ENCODE peak calls at places on chromosomes 1 and 21, in ten cellular contexts. One of them, this sample, is unnamed.

GRCh38 chr1:119935373-119935772 is 39.1 kb upstream of the ADAM30 start:
- DNase-seq in brain microvascular endothelial cell: no peak
- DNase-seq in uterus: no peak
- DNase-seq in esophagus squamous epithelium: no peak
- DNase-seq in HFFc6: no peak
- DNase-seq in tibial nerve: no peak
- DNase-seq in gastrocnemius medialis: no peak
- DNase-seq in neural crest cell: no peak
- DNase-seq in endothelial cell: no peak
- DNase-seq in breast epithelium: no peak
- DNase-seq in this sample: no peak

GRCh38 chr1:226520640-226521355 is 27.8 kb upstream of the STUM start:
- DNase-seq in esophagus squamous epithelium: no peak
- DNase-seq in HFFc6: no peak
- DNase-seq in brain microvascular endothelial cell: no peak
- DNase-seq in endothelial cell: no peak
- DNase-seq in neural crest cell: no peak
- DNase-seq in tibial nerve: no peak
- DNase-seq in uterus: no peak
- DNase-seq in breast epithelium: no peak
- DNase-seq in gastrocnemius medialis: no peak
- DNase-seq in this sample: no peak

GRCh38 chr1:27522860-27523665 is 33.1 kb upstream of the WASF2 start:
- DNase-seq in neural crest cell: peak
- DNase-seq in endothelial cell: peak
- DNase-seq in esophagus squamous epithelium: no peak
- DNase-seq in HFFc6: no peak
- DNase-seq in brain microvascular endothelial cell: no peak
- DNase-seq in tibial nerve: no peak
- DNase-seq in gastrocnemius medialis: no peak
- DNase-seq in breast epithelium: no peak
- DNase-seq in uterus: peak
- DNase-seq in this sample: peak

GRCh38 chr1:37901191-37901892 is 42.0 kb upstream of the MTF1 start:
- DNase-seq in HFFc6: no peak
- DNase-seq in gastrocnemius medialis: no peak
- DNase-seq in uterus: no peak
- DNase-seq in breast epithelium: no peak
- DNase-seq in brain microvascular endothelial cell: no peak
- DNase-seq in neural crest cell: no peak
- DNase-seq in tibial nerve: no peak
- DNase-seq in esophagus squamous epithelium: no peak
- DNase-seq in endothelial cell: no peak
- DNase-seq in this sample: no peak

GRCh38 chr21:28338906-28339305 is 653.8 kb downstream of the LTN1 start:
- DNase-seq in breast epithelium: no peak
- DNase-seq in tibial nerve: no peak
- DNase-seq in neural crest cell: no peak
- DNase-seq in brain microvascular endothelial cell: no peak
- DNase-seq in gastrocnemius medialis: no peak
- DNase-seq in endothelial cell: no peak
- DNase-seq in esophagus squamous epithelium: no peak
- DNase-seq in HFFc6: no peak
- DNase-seq in uterus: no peak
- DNase-seq in this sample: no peak

GRCh38 chr1:238677567-238677966 is 708.8 kb upstream of the CHRM3 start:
- DNase-seq in endothelial cell: no peak
- DNase-seq in esophagus squamous epithelium: no peak
- DNase-seq in brain microvascular endothelial cell: peak
- DNase-seq in HFFc6: peak
- DNase-seq in neural crest cell: no peak
- DNase-seq in uterus: no peak
- DNase-seq in gastrocnemius medialis: no peak
- DNase-seq in tibial nerve: no peak
- DNase-seq in breast epithelium: no peak
- DNase-seq in this sample: no peak

GRCh38 chr1:95655321-95656020 is 421.5 kb downstream of the RWDD3 start:
- DNase-seq in esophagus squamous epithelium: no peak
- DNase-seq in endothelial cell: no peak
- DNase-seq in HFFc6: no peak
- DNase-seq in uterus: no peak
- DNase-seq in breast epithelium: no peak
- DNase-seq in tibial nerve: no peak
- DNase-seq in brain microvascular endothelial cell: no peak
- DNase-seq in gastrocnemius medialis: no peak
- DNase-seq in neural crest cell: no peak
- DNase-seq in this sample: no peak

GRCh38 chr1:68464891-68465290 is 15.1 kb upstream of the RPE65 start:
- DNase-seq in gastrocnemius medialis: no peak
- DNase-seq in tibial nerve: no peak
- DNase-seq in breast epithelium: no peak
- DNase-seq in brain microvascular endothelial cell: no peak
- DNase-seq in HFFc6: no peak
- DNase-seq in esophagus squamous epithelium: no peak
- DNase-seq in neural crest cell: no peak
- DNase-seq in endothelial cell: no peak
- DNase-seq in uterus: no peak
- DNase-seq in this sample: no peak

GRCh38 chr21:46093668-46094400 is 4.1 kb upstream of the COL6A2 start:
- DNase-seq in esophagus squamous epithelium: no peak
- DNase-seq in neural crest cell: no peak
- DNase-seq in HFFc6: no peak
- DNase-seq in brain microvascular endothelial cell: no peak
- DNase-seq in gastrocnemius medialis: no peak
- DNase-seq in tibial nerve: no peak
- DNase-seq in uterus: no peak
- DNase-seq in breast epithelium: no peak
- DNase-seq in endothelial cell: no peak
- DNase-seq in this sample: no peak

GRCh38 chr1:29586991-29587745 is 350.8 kb downstream of the PTPRU start:
- DNase-seq in uterus: no peak
- DNase-seq in brain microvascular endothelial cell: no peak
- DNase-seq in neural crest cell: no peak
- DNase-seq in endothelial cell: no peak
- DNase-seq in esophagus squamous epithelium: no peak
- DNase-seq in HFFc6: no peak
- DNase-seq in gastrocnemius medialis: no peak
- DNase-seq in tibial nerve: no peak
- DNase-seq in breast epithelium: no peak
- DNase-seq in this sample: no peak

GRCh38 chr1:112146201-112146715 is 156.8 kb upstream of the KCND3 start:
- DNase-seq in brain microvascular endothelial cell: no peak
- DNase-seq in esophagus squamous epithelium: no peak
- DNase-seq in breast epithelium: no peak
- DNase-seq in endothelial cell: no peak
- DNase-seq in tibial nerve: no peak
- DNase-seq in gastrocnemius medialis: no peak
- DNase-seq in uterus: no peak
- DNase-seq in neural crest cell: no peak
- DNase-seq in HFFc6: no peak
- DNase-seq in this sample: no peak

GRCh38 chr1:117534995-117535467 is 70.8 kb upstream of the TENT5C start:
- DNase-seq in HFFc6: peak
- DNase-seq in neural crest cell: peak
- DNase-seq in esophagus squamous epithelium: no peak
- DNase-seq in endothelial cell: peak
- DNase-seq in brain microvascular endothelial cell: peak
- DNase-seq in tibial nerve: peak
- DNase-seq in gastrocnemius medialis: peak
- DNase-seq in uterus: no peak
- DNase-seq in breast epithelium: no peak
- DNase-seq in this sample: no peak

GRCh38 chr1:202049129-202049528 is 38.7 kb downstream of the ELF3 start:
- DNase-seq in endothelial cell: no peak
- DNase-seq in neural crest cell: no peak
- DNase-seq in uterus: no peak
- DNase-seq in tibial nerve: no peak
- DNase-seq in HFFc6: no peak
- DNase-seq in gastrocnemius medialis: no peak
- DNase-seq in esophagus squamous epithelium: no peak
- DNase-seq in breast epithelium: no peak
- DNase-seq in brain microvascular endothelial cell: no peak
- DNase-seq in this sample: no peak

GRCh38 chr21:31360717-31361116 is 16.7 kb upstream of the TIAM1 start:
- DNase-seq in gastrocnemius medialis: no peak
- DNase-seq in HFFc6: no peak
- DNase-seq in esophagus squamous epithelium: no peak
- DNase-seq in uterus: no peak
- DNase-seq in endothelial cell: no peak
- DNase-seq in breast epithelium: no peak
- DNase-seq in neural crest cell: no peak
- DNase-seq in tibial nerve: no peak
- DNase-seq in brain microvascular endothelial cell: no peak
- DNase-seq in this sample: no peak

GRCh38 chr21:44766818-44767354 is 34.7 kb downstream of the UBE2G2 start:
- DNase-seq in neural crest cell: no peak
- DNase-seq in tibial nerve: no peak
- DNase-seq in endothelial cell: no peak
- DNase-seq in esophagus squamous epithelium: no peak
- DNase-seq in brain microvascular endothelial cell: no peak
- DNase-seq in breast epithelium: no peak
- DNase-seq in gastrocnemius medialis: no peak
- DNase-seq in uterus: no peak
- DNase-seq in HFFc6: no peak
- DNase-seq in this sample: no peak

GRCh38 chr1:24393892-24394291 is 19.7 kb downstream of the STPG1 start:
- DNase-seq in HFFc6: peak
- DNase-seq in endothelial cell: no peak
- DNase-seq in tibial nerve: no peak
- DNase-seq in breast epithelium: no peak
- DNase-seq in esophagus squamous epithelium: no peak
- DNase-seq in uterus: no peak
- DNase-seq in brain microvascular endothelial cell: no peak
- DNase-seq in gastrocnemius medialis: no peak
- DNase-seq in neural crest cell: no peak
- DNase-seq in this sample: no peak

GRCh38 chr1:24392982-24393645 is 20.5 kb downstream of the STPG1 start:
- DNase-seq in esophagus squamous epithelium: no peak
- DNase-seq in neural crest cell: no peak
- DNase-seq in uterus: no peak
- DNase-seq in breast epithelium: no peak
- DNase-seq in HFFc6: no peak
- DNase-seq in gastrocnemius medialis: no peak
- DNase-seq in endothelial cell: no peak
- DNase-seq in tibial nerve: no peak
- DNase-seq in brain microvascular endothelial cell: no peak
- DNase-seq in this sample: no peak

GRCh38 chr1:24390924-24391782 is 22.4 kb downstream of the STPG1 start:
- DNase-seq in brain microvascular endothelial cell: peak
- DNase-seq in breast epithelium: peak
- DNase-seq in uterus: peak
- DNase-seq in esophagus squamous epithelium: no peak
- DNase-seq in neural crest cell: peak
- DNase-seq in gastrocnemius medialis: peak
- DNase-seq in tibial nerve: peak
- DNase-seq in endothelial cell: peak
- DNase-seq in HFFc6: peak
- DNase-seq in this sample: peak

GRCh38 chr1:24391882-24392603 is 21.5 kb downstream of the STPG1 start:
- DNase-seq in HFFc6: peak
- DNase-seq in brain microvascular endothelial cell: peak
- DNase-seq in neural crest cell: peak
- DNase-seq in esophagus squamous epithelium: no peak
- DNase-seq in breast epithelium: no peak
- DNase-seq in tibial nerve: peak
- DNase-seq in gastrocnemius medialis: peak
- DNase-seq in endothelial cell: peak
- DNase-seq in uterus: peak
- DNase-seq in this sample: no peak

DNA sequence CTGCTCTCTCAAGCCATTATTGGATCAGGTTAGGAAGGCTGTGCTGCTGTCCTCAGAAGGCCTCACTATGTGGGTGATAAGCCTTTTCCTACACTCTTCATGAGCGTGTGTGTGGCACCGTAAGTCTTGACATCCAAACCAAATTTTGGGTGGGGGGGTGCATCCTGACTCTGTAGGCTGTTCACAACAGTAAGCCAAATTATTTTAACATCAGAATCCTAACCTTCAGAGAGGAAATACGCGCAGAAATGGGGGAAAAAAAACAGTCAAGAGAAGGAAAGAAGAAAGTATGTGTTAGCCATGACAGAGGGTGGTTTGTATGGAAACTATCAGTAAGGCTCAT is 21.0 kb downstream of the STPG1 start:
- DNase-seq in breast epithelium: no peak
- DNase-seq in esophagus squamous epithelium: no peak
- DNase-seq in gastrocnemius medialis: no peak
- DNase-seq in brain microvascular endothelial cell: no peak
- DNase-seq in neural crest cell: no peak
- DNase-seq in HFFc6: no peak
- DNase-seq in endothelial cell: no peak
- DNase-seq in uterus: no peak
- DNase-seq in tibial nerve: no peak
- DNase-seq in this sample: no peak
- TF ChIP-seq CTCF in breast epithelium: no peak
- TF ChIP-seq CTCF in esophagus squamous epithelium: no peak
- TF ChIP-seq CTCF in gastrocnemius medialis: no peak
- TF ChIP-seq CTCF in brain microvascular endothelial cell: no peak
- TF ChIP-seq CTCF in neural crest cell: no peak
- TF ChIP-seq CTCF in HFFc6: peak
- TF ChIP-seq CTCF in endothelial cell: no peak
- TF ChIP-seq CTCF in uterus: no peak
- TF ChIP-seq CTCF in tibial nerve: no peak
- TF ChIP-seq CTCF in this sample: no peak

GRCh38 chr1:223708001-223708359 is 4.4 kb upstream of the CAPN2 start:
- DNase-seq in uterus: no peak
- DNase-seq in HFFc6: no peak
- DNase-seq in neural crest cell: no peak
- DNase-seq in brain microvascular endothelial cell: no peak
- DNase-seq in gastrocnemius medialis: no peak
- DNase-seq in endothelial cell: no peak
- DNase-seq in esophagus squamous epithelium: no peak
- DNase-seq in tibial nerve: no peak
- DNase-seq in breast epithelium: no peak
- DNase-seq in this sample: no peak
- TF ChIP-seq CTCF in uterus: no peak
- TF ChIP-seq CTCF in HFFc6: peak
- TF ChIP-seq CTCF in neural crest cell: peak
- TF ChIP-seq CTCF in brain microvascular endothelial cell: peak
- TF ChIP-seq CTCF in gastrocnemius medialis: no peak
- TF ChIP-seq CTCF in endothelial cell: no peak
- TF ChIP-seq CTCF in esophagus squamous epithelium: peak
- TF ChIP-seq CTCF in tibial nerve: no peak
- TF ChIP-seq CTCF in breast epithelium: peak
- TF ChIP-seq CTCF in this sample: peak

GRCh38 chr21:19864456-19864855 is 1133.8 kb upstream of the NCAM2 start:
- DNase-seq in esophagus squamous epithelium: no peak
- DNase-seq in uterus: no peak
- DNase-seq in endothelial cell: no peak
- DNase-seq in breast epithelium: no peak
- DNase-seq in tibial nerve: no peak
- DNase-seq in brain microvascular endothelial cell: no peak
- DNase-seq in gastrocnemius medialis: no peak
- DNase-seq in HFFc6: no peak
- DNase-seq in neural crest cell: no peak
- DNase-seq in this sample: no peak
- TF ChIP-seq CTCF in esophagus squamous epithelium: no peak
- TF ChIP-seq CTCF in uterus: no peak
- TF ChIP-seq CTCF in endothelial cell: no peak
- TF ChIP-seq CTCF in breast epithelium: no peak
- TF ChIP-seq CTCF in tibial nerve: no peak
- TF ChIP-seq CTCF in brain microvascular endothelial cell: no peak
- TF ChIP-seq CTCF in gastrocnemius medialis: no peak
- TF ChIP-seq CTCF in HFFc6: no peak
- TF ChIP-seq CTCF in neural crest cell: no peak
- TF ChIP-seq CTCF in this sample: no peak

GRCh38 chr1:231844986-231845502 is 218.5 kb downstream of the DISC1 start:
- DNase-seq in endothelial cell: no peak
- DNase-seq in gastrocnemius medialis: no peak
- DNase-seq in HFFc6: no peak
- DNase-seq in esophagus squamous epithelium: no peak
- DNase-seq in neural crest cell: no peak
- DNase-seq in brain microvascular endothelial cell: no peak
- DNase-seq in tibial nerve: no peak
- DNase-seq in uterus: no peak
- DNase-seq in breast epithelium: no peak
- DNase-seq in this sample: no peak
- TF ChIP-seq CTCF in endothelial cell: no peak
- TF ChIP-seq CTCF in gastrocnemius medialis: no peak
- TF ChIP-seq CTCF in HFFc6: no peak
- TF ChIP-seq CTCF in esophagus squamous epithelium: no peak
- TF ChIP-seq CTCF in neural crest cell: peak
- TF ChIP-seq CTCF in brain microvascular endothelial cell: peak
- TF ChIP-seq CTCF in tibial nerve: no peak
- TF ChIP-seq CTCF in uterus: no peak
- TF ChIP-seq CTCF in breast epithelium: no peak
- TF ChIP-seq CTCF in this sample: no peak

This sample was measured in mesothelial cell of epicardium.